ENCODE peak calls at places on chromosomes 6 and 20, in four cellular contexts. A is tibial artery, I is ovary, F is foreskin fibroblast. E is an unnamed sample.

GRCh38 chr6:101080597-101080996 is 199.5 kb upstream of the ASCC3 start:
- DNase-seq in A (no peak), I (no peak), F (peak), E (no peak)

GRCh38 chr6:166423781-166424180 is 41.0 kb upstream of the MPC1 start:
- DNase-seq in A (no peak), I (no peak), F (no peak), E (no peak)

GRCh38 chr20:33846291-33846916 is 35.3 kb downstream of the CHMP4B start:
- DNase-seq in A (no peak), I (peak), F (peak), E (no peak)

GRCh38 chr6:118660218-118660569 is 8.8 kb upstream of the CEP85L start:
- DNase-seq in A (no peak), I (no peak), F (peak), E (peak)

GRCh38 chr20:48286571-48287551 is 501.6 kb upstream of the SULF2 start:
- DNase-seq in A (no peak), I (peak), F (peak), E (no peak)

GRCh38 chr6:21971540-21971939 is 325.3 kb downstream of the PRL start:
- DNase-seq in A (no peak), I (no peak), F (peak), E (no peak)

GRCh38 chr6:168892031-168892430 is 361.6 kb downstream of the THBS2 start:
- DNase-seq in A (no peak), I (no peak), F (no peak), E (no peak)

GRCh38 chr20:41213150-41213820 is 75.9 kb downstream of the PLCG1 start:
- DNase-seq in A (no peak), I (no peak), F (peak), E (no peak)

GRCh38 chr20:11207749-11208502 is 534.1 kb upstream of the JAG1 start:
- DNase-seq in A (peak), I (no peak), F (peak), E (no peak)

GRCh38 chr20:57678340-57678739 is 31.5 kb downstream of the PMEPA1 start:
- DNase-seq in A (no peak), I (no peak), F (no peak), E (no peak)

GRCh38 chr6:142833054-142833453 is 111.9 kb downstream of the HIVEP2 start:
- DNase-seq in A (peak), I (no peak), F (peak), E (no peak)

GRCh38 chr6:141254336-141254735 is 878.4 kb upstream of the GJE1 start:
- DNase-seq in A (no peak), I (no peak), F (no peak), E (no peak)

GRCh38 chr20:6067765-6068318 is 14.0 kb upstream of the LRRN4 start:
- DNase-seq in A (no peak), I (no peak), F (no peak), E (no peak)

GRCh38 chr20:44727039-44727438 is 11.9 kb downstream of the CCN5 start:
- DNase-seq in A (no peak), I (peak), F (no peak), E (no peak)

GRCh38 chr6:85169189-85169588 is 280.7 kb upstream of the NT5E start:
- DNase-seq in A (no peak), I (no peak), F (no peak), E (no peak)

GRCh38 chr6:62652692-62653328 is 366.8 kb upstream of the KHDRBS2 start:
- DNase-seq in A (no peak), I (no peak), F (peak), E (no peak)

GRCh38 chr20:36181934-36182603 is 27.5 kb downstream of the EPB41L1 start:
- DNase-seq in A (no peak), I (no peak), F (peak), E (no peak)

GRCh38 chr20:1669304-1669703 is 11.7 kb upstream of the SIRPG start:
- DNase-seq in A (no peak), I (no peak), F (no peak), E (no peak)

GRCh38 chr6:119224095-119224701 is 125.4 kb downstream of the MAN1A1 start:
- DNase-seq in A (no peak), I (no peak), F (no peak), E (no peak)

GRCh38 chr20:40991181-40991889 is 37.3 kb upstream of the TOP1 start:
- DNase-seq in A (peak), I (no peak), F (peak), E (no peak)

GRCh38 chr6:132405143-132405915 is 4.1 kb upstream of the MOXD1 start:
- DNase-seq in A (no peak), I (no peak), F (peak), E (no peak)

GRCh38 chr6:107118976-107119375 is 3.7 kb upstream of the BEND3 start:
- DNase-seq in A (no peak), I (no peak), F (no peak), E (no peak)

GRCh38 chr20:47191074-47191673 is 165.3 kb downstream of the ZMYND8 start:
- DNase-seq in A (no peak), I (no peak), F (peak), E (no peak)

GRCh38 chr20:15058836-15059235 is 721.4 kb upstream of the FLRT3 start:
- DNase-seq in A (no peak), I (no peak), F (no peak), E (no peak)

GRCh38 chr20:58717278-58718091 is 24.9 kb downstream of the NPEPL1 start:
- DNase-seq in A (peak), I (peak), F (peak), E (no peak)

DNA sequence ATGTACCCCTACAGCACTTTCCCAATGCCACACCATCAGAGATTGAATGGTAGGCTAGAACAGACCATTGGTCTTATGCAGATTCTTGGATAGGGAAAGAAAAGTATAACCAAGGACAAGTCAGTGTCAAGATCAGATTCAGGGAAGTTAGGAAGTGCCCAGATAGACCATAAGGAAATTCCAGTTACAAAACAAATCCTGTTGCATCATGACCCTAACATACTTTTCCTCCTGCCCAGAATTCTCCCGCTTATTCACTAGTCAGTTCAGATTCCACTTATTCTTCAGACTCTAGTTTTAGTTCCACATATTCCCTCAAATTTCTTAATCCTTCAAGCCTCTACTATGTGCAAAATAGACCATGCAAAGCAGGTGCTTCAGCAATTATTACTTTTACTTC is 20.7 kb downstream of the METTL24 start:
- DNase-seq in A (no peak), I (no peak), F (peak), E (no peak)
- TF ChIP-seq CTCF in A (no peak), I (no peak), F (no peak), E (no peak)

GRCh38 chr20:61965606-61966491 is 99.8 kb downstream of the TAF4 start:
- DNase-seq in A (no peak), I (peak), F (no peak), E (no peak)
- TF ChIP-seq CTCF in A (no peak), I (no peak), F (no peak), E (no peak)

GRCh38 chr6:49453221-49453620 is 9.8 kb downstream of the MMUT start:
- DNase-seq in A (no peak), I (no peak), F (no peak), E (no peak)
- TF ChIP-seq CTCF in A (no peak), I (no peak), F (peak), E (peak)

GRCh38 chr20:64037498-64038213 is 1.7 kb downstream of the C20orf204 start:
- DNase-seq in A (no peak), I (no peak), F (no peak), E (no peak)
- TF ChIP-seq CTCF in A (no peak), I (no peak), F (no peak), E (no peak)

DNA sequence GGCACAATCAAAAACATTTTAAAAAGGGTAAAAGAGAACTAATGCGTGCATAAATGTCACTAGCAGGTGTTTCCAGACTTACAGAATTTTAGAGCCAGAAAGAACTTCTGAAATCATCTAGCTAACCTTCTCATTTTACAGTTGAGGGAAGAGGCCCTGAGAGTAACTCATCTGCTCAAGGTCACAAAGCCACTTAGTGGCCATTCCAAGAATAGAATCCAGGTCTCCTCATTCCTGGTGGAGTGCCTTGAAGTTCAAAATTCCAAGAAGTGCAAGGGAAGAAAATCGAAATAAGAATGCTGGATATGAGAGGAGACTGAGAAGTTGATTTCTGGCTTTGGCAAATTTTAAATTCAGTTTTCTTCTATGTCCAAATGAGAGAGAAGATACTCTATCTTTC is 3.2 kb upstream of the KIAA0408 start:
- DNase-seq in A (no peak), I (no peak), F (peak), E (no peak)
- TF ChIP-seq CTCF in A (no peak), I (no peak), F (no peak), E (no peak)

GRCh38 chr6:46340246-46340645 is 151.0 kb downstream of the RCAN2 start:
- DNase-seq in A (no peak), I (no peak), F (no peak), E (no peak)
- TF ChIP-seq CTCF in A (no peak), I (no peak), F (no peak), E (no peak)

DNA sequence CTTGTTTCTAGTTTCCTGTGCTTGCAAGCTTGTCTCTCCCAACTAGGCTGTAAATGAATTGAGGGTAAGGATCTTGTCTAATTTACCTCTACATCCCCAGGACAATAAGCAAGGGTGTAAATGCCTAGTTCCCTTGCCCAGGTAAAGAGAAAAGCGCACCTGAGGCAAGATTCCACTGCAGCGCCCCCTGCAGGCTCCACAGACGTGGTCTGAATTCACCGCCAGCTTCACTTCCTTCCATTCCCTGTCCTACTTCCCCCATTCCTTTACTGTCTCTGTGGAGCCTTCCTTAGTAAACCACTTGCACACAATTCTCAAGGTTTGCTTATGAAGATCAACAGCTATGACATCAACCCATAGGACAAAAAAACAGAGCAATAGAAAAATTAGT is 42.3 kb downstream of the ANKEF1 start:
- DNase-seq in A (no peak), I (no peak), F (no peak), E (no peak)
- TF ChIP-seq CTCF in A (no peak), I (no peak), F (no peak), E (peak)

GRCh38 chr6:32843979-32844838 is at the start of gene PSMB8:
- DNase-seq in A (peak), I (peak), F (peak), E (peak)
- TF ChIP-seq CTCF in A (peak), I (peak), F (peak), E (peak)

DNA sequence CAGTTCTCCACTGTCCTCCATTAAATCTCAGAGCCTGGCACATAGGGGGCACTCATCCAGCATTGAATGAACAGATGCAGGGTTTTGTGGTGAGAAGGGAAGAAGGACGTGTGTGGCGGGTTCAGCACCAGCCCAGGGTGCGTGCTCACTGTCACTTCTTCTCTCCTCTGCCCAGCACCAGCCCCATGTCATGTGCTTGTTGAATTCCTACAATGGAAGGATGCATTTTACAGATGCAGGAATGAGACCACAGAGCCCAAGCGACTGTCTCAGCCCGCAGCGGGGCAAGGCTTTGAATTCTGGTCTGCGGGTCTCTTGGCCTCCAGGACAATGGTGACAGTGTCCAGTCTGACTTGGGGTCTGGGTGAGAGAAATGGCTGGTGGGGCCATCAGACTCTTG is 150.0 kb downstream of the CEBPB start:
- DNase-seq in A (no peak), I (peak), F (no peak), E (no peak)
- TF ChIP-seq CTCF in A (no peak), I (no peak), F (no peak), E (no peak)

GRCh38 chr6:89299451-89299850 is 15.6 kb downstream of the GABRR2 start:
- DNase-seq in A (no peak), I (no peak), F (peak), E (no peak)
- TF ChIP-seq CTCF in A (no peak), I (no peak), F (no peak), E (no peak)